ENCODE peak calls at places on chromosomes 1 and 21, in four cellular contexts. R is K562, A is GM12878, D is HepG2. J is an unnamed sample.

GRCh38 chr1:225849905-225850304 is 32.3 kb downstream of the TMEM63A start:
- DNase-seq in D (no peak), R (peak), A (no peak), J (no peak)

GRCh38 chr1:7550981-7551380 is 220.1 kb upstream of the VAMP3 start:
- DNase-seq in D (no peak), R (no peak), A (no peak), J (no peak)

GRCh38 chr1:198937231-198938031 is 298.6 kb downstream of the PTPRC start:
- DNase-seq in R (no peak), D (peak), A (peak), J (peak)

GRCh38 chr1:153550827-153551512 is 1.9 kb upstream of the S100A3 start:
- DNase-seq in D (no peak), A (no peak), R (no peak), J (no peak)

GRCh38 chr1:34460193-34460592 is 283.5 kb downstream of the C1orf94 start:
- DNase-seq in D (peak), R (peak), A (peak), J (peak)

GRCh38 chr1:59025201-59025600 is 241.4 kb upstream of the JUN start:
- DNase-seq in R (no peak), A (no peak), D (no peak), J (no peak)

GRCh38 chr21:46634966-46635323 is 529 bp upstream of the PRMT2 start:
- DNase-seq in R (peak), D (peak), A (peak), J (no peak)

GRCh38 chr1:92230736-92231135 is 13.0 kb downstream of the C1orf146 start:
- DNase-seq in D (no peak), A (no peak), R (no peak), J (no peak)

GRCh38 chr1:210010161-210010560 is 72.1 kb downstream of the SYT14 start:
- DNase-seq in R (no peak), D (no peak), A (no peak), J (no peak)

GRCh38 chr1:106678661-106679060 is 377.8 kb upstream of the PRMT6 start:
- DNase-seq in A (no peak), D (no peak), R (no peak), J (no peak)

GRCh38 chr1:204946640-204947039 is 76.0 kb downstream of the NFASC start:
- DNase-seq in R (no peak), D (no peak), A (no peak), J (no peak)

GRCh38 chr1:155079487-155080249 is 1.0 kb downstream of the EFNA3 start:
- DNase-seq in D (no peak), R (peak), A (no peak), J (no peak)

DNA sequence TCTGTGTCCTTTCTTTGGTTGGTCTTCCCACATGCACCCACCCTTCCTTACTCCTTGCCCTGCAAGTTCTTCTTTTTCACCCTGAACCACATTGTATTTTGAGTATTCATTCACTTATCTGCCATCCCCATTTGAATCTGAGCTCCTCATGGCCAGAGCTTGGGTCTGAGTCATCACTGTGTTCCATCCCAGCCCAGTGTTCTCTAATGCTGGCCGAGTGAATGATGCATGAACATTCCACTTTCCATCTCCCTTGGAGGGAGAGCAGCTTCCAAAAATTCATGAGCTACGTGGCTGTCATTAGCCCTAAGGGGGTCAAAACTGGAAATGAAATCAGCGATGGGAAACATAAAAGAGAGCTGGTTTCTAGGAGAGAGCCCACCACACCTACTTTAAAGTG is 187.0 kb upstream of the USP24 start:
- DNase-seq in A (no peak), D (no peak), R (no peak), J (no peak)
- TF ChIP-seq TARDBP in A (no peak), D (no peak), R (no peak), J (no peak)

DNA sequence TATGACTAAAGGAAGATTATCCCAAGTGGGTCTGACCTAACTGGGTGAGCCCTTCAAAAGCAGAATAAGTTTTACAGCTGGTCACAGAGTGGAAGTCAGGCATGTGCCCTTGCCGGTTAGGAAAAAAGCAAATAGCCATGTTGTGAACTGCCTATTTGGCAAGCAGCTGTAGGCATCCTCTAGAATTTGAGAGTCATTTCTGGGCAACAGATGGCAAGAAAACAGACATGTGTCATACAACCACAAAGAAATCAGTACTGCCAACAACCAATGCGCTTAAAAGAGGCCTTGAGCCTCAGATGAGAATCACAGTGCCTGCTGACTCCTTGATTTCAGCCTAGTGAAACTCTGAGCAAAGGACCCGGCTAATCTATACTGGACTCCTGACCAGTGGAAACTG is 26.8 kb downstream of the LRRC53 start:
- DNase-seq in D (no peak), R (no peak), A (no peak), J (no peak)
- TF ChIP-seq SP1 in D (no peak), R (no peak), A (no peak), J (no peak)

GRCh38 chr1:236561976-236562375 is 38.2 kb downstream of the LGALS8 start:
- DNase-seq in D (no peak), A (no peak), R (no peak), J (no peak)
- TF ChIP-seq BHLHE40 in D (no peak), A (no peak), R (no peak), J (no peak)

GRCh38 chr21:38241029-38241740 is 15.6 kb upstream of the KCNJ15 start:
- DNase-seq in R (no peak), A (no peak), D (no peak), J (no peak)
- TF ChIP-seq TARDBP in R (no peak), A (no peak), D (no peak), J (no peak)

GRCh38 chr1:202348509-202349262 is at the start of gene PPP1R12B:
- DNase-seq in A (peak), R (peak), D (peak), J (peak)

GRCh38 chr1:202349263-202349928 is 897 bp downstream of the PPP1R12B start:
- DNase-seq in R (peak), D (peak), A (no peak), J (no peak)

GRCh38 chr1:202348005-202348508 is 442 bp upstream of the PPP1R12B start:
- DNase-seq in A (no peak), D (no peak), R (no peak), J (no peak)

DNA sequence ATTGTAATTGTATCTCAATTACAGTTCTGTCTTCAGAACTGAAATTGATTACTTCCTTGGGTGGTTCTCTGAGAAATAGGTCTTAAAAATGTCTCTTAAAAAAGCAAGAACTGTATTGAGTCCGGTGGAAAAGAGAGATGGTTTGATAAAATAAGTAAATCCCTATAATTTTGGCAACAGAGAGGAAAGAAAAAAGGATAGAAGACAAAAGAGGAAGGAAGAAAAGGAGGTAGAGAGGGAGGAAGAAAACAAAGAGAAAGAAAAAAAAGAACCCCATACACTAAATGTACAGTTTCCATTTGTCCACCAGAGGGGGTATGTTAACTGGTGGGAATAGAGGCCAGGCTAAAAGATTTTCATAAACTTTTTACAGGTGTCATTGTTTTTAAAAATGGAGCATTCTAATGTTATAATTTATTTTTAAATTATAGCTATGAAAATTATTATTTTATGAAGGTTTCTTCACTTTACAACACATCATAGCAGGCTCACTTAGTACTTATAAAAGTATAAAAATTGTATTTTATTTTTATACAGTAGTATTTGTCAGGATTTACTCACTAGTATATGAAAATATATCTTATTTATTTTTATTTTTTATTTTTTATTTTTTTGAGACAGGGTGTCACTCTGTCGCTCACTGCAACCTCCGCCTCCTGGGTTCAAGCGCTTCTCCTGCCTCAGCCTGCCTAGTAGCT is 2.1 kb upstream of the UBE2T start:
- DNase-seq in R (peak), D (peak), A (no peak), J (no peak)
- TF ChIP-seq SP1 in R (no peak), D (no peak), A (no peak), J (no peak)

J was measured in HEK293T.